ENCODE peak calls at places on chromosomes 4 and X, in four cellular contexts. T, G, X and P are unnamed samples.

GRCh38 chr4:76016383-76016782 is 6.9 kb downstream of the CXCL10 start:
- DNase-seq in T (no peak), G (no peak), X (no peak), P (no peak)

GRCh38 chr4:38233727-38234478 is 273.7 kb downstream of the PTTG2 start:
- DNase-seq in T (no peak), G (no peak), X (peak; percentile 29), P (no peak)

GRCh38 chr4:98873059-98873458 is 55.9 kb downstream of the EIF4E start:
- DNase-seq in T (no peak), G (no peak), X (no peak), P (peak; percentile 73)

GRCh38 chr4:61447918-61448317 is 247.8 kb downstream of the ADGRL3 start:
- DNase-seq in T (no peak), G (no peak), X (no peak), P (no peak)

GRCh38 chr4:167897116-167897515 is 195.2 kb upstream of the ANXA10 start:
- DNase-seq in T (peak; percentile 19), G (peak; percentile 31), X (no peak), P (peak; percentile 86)

GRCh38 chr4:48352793-48353192 is 11.5 kb downstream of the SLAIN2 start:
- DNase-seq in T (no peak), G (no peak), X (no peak), P (no peak)

GRCh38 chr4:1348014-1348513 is 1.1 kb downstream of the UVSSA start:
- DNase-seq in T (no peak), G (no peak), X (no peak), P (no peak)

GRCh38 chr4:73815145-73815544 is 21.3 kb upstream of the CXCL6 start:
- DNase-seq in T (no peak), G (no peak), X (no peak), P (peak; percentile 18)

GRCh38 chr4:165208322-165208652 is 926 bp downstream of the KLHL2 start:
- DNase-seq in T (no peak), G (no peak), X (no peak), P (no peak)

GRCh38 chrX:136028383-136028984 is 43.2 kb downstream of the SLC9A6 start:
- DNase-seq in T (peak; percentile 9), G (no peak), X (no peak), P (peak; percentile 79)

GRCh38 chrX:140697618-140698017 is 11.9 kb upstream of the LINC00632 start:
- DNase-seq in T (no peak), G (no peak), X (no peak), P (no peak)

GRCh38 chr4:156128616-156129015 is 174.9 kb upstream of the CTSO start:
- DNase-seq in T (no peak), G (no peak), X (no peak), P (peak; percentile 13)

GRCh38 chr4:159382875-159383568 is 280.1 kb downstream of the RAPGEF2 start:
- DNase-seq in T (no peak), G (no peak), X (no peak), P (peak; percentile 25)

GRCh38 chr4:30718889-30719252 is 1.3 kb upstream of the PCDH7 start:
- DNase-seq in T (no peak), G (no peak), X (no peak), P (peak; percentile 42)

GRCh38 chr4:169243808-169244207 is 26.9 kb downstream of the SH3RF1 start:
- DNase-seq in T (no peak), G (no peak), X (no peak), P (peak; percentile 82)

GRCh38 chr4:78954048-78954666 is 14.9 kb upstream of the PAQR3 start:
- DNase-seq in T (no peak), G (peak; percentile 43), X (no peak), P (peak; percentile 18)

GRCh38 chr4:25172964-25173917 is 13.0 kb upstream of the SEPSECS start:
- DNase-seq in T (peak; percentile 96), G (no peak), X (no peak), P (peak; percentile 98)

GRCh38 chr4:51853027-51853682 is 10.2 kb downstream of the DCUN1D4 start:
- DNase-seq in T (no peak), G (no peak), X (no peak), P (no peak)

GRCh38 chr4:128068927-128069326 is 7.8 kb downstream of the LARP1B start:
- DNase-seq in T (no peak), G (peak; percentile 56), X (no peak), P (peak; percentile 56)

GRCh38 chr4:38004062-38004461 is 43.9 kb downstream of the PTTG2 start:
- DNase-seq in T (peak; percentile 25), G (no peak), X (no peak), P (peak; percentile 21)

GRCh38 chrX:112704226-112704625 is 24.5 kb upstream of the LHFPL1 start:
- DNase-seq in T (no peak), G (no peak), X (no peak), P (no peak)

GRCh38 chr4:76969493-76969892 is 19.9 kb downstream of the SEPTIN11 start:
- DNase-seq in T (no peak), G (no peak), X (no peak), P (no peak)

GRCh38 chrX:104432321-104432720 is 133.7 kb upstream of the IL1RAPL2 start:
- DNase-seq in T (no peak), G (no peak), X (no peak), P (no peak)

GRCh38 chrX:104428231-104428630 is 137.8 kb upstream of the IL1RAPL2 start:
- DNase-seq in T (no peak), G (no peak), X (no peak), P (no peak)

GRCh38 chrX:104430720-104431119 is 135.3 kb upstream of the IL1RAPL2 start:
- DNase-seq in T (no peak), G (no peak), X (no peak), P (no peak)

DNA sequence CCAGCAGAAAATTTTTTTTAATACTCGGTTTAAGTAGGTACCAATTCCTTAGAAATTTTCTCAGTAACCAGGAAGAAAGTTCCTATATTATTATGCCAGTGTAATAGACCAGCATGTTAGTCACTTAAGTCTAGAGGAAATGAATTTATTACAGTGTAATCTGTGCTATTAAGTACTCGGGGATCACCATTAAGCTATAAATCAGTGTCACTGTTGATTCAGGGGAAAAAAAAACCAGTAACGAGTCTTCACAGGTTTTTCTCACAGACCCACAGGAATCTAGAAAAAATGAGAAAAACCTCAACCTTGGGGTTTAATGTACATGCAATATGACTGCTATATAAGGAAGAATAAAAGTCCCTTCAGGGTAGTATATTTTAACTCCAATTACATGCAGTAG is 138.3 kb upstream of the IL1RAPL2 start:
- DNase-seq in T (no peak), G (no peak), X (no peak), P (no peak)
- H3K4me3 ChIP-seq in T (no peak overlapping the region), G (no peak overlapping the region), X (no peak overlapping the region), P (no peak overlapping the region)

DNA sequence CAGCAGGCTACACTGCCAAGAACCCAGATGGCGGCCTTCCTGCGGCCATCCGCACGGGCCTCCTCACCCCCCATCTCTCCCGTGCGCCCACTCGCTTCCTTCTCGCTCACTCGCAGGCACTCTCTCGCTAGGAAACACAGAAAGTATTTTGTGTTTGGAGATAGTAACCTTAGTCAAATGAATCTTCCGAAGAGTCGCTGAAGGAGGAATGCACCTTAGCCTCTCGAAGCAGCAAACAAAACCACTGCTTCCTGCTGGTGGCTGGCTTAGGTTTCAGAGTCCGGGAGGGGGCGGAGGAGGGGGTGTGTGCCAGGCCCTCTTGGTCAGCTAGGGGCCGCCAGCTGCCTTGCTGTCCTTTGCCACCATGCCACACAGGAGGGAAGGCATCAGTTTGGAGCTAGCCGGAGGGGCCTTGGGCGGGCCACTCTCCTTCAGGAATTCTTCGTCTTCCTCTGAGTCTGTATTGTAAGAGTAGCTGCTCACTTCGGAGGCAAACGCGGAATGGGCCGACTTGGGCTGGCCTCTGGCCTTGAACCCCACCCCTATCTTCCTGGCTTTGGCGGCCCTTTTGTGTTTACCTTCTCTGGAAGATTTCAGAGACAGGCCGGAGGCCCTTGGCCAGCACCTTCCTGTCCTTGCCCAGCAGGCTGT is 73.2 kb upstream of the UCP1 start:
- DNase-seq in T (no peak), G (no peak), X (no peak), P (no peak)
- TF ChIP-seq CTCF in T (peak; percentile 24), G (no peak), X (no peak), P (no peak)

GRCh38 chr4:13543648-13544555 is at the start of gene NKX3-2:
- DNase-seq in T (no peak), G (no peak), X (no peak), P (no peak)

GRCh38 chr4:13544556-13545393 is 467 bp upstream of the NKX3-2 start:
- DNase-seq in T (no peak), G (peak; percentile 95), X (peak; percentile 71), P (peak; percentile 69)

GRCh38 chr4:13541720-13542576 is 2.4 kb downstream of the NKX3-2 start:
- DNase-seq in T (no peak), G (peak; percentile 68), X (no peak), P (no peak)

GRCh38 chr4:13542577-13543042 is 1.7 kb downstream of the NKX3-2 start:
- DNase-seq in T (no peak), G (peak; percentile 5), X (no peak), P (no peak)

GRCh38 chr4:13543091-13543581 is 1.2 kb downstream of the NKX3-2 start:
- DNase-seq in T (no peak), G (peak; percentile 4), X (no peak), P (no peak)
- H3K4me3 ChIP-seq in T (no peak overlapping the region), G (no peak overlapping the region), X (no peak overlapping the region), P (no peak overlapping the region)

GRCh38 chrX:82196866-82197265 is 995.0 kb downstream of the SH3BGRL start:
- DNase-seq in T (no peak), G (no peak), X (no peak), P (no peak)
- TF ChIP-seq CTCF in T (no peak), G (no peak), X (no peak), P (no peak)

GRCh38 chr4:187125062-187125461 is 401.4 kb upstream of the FAT1 start:
- DNase-seq in T (no peak), G (no peak), X (no peak), P (no peak)
- H3K4me3 ChIP-seq in T (no peak overlapping the region), G (no peak overlapping the region), X (no peak overlapping the region), P (no peak overlapping the region)

GRCh38 chrX:2913118-2913517 is 16.0 kb downstream of the ARSD start:
- DNase-seq in T (no peak), G (no peak), X (no peak), P (no peak)
- TF ChIP-seq CTCF in T (peak; percentile 8), G (peak; percentile 10), X (no peak), P (peak; percentile 18)

GRCh38 chr4:183636923-183637322 is 22.1 kb downstream of the RWDD4 start:
- DNase-seq in T (no peak), G (no peak), X (no peak), P (no peak)
- H3K4me3 ChIP-seq in T (no peak overlapping the region), G (no peak overlapping the region), X (no peak overlapping the region), P (no peak overlapping the region)